ENCODE peak calls at places on chromosomes 1 and 21, in four cellular contexts. Q is cardiac muscle cell, W is uterus, F is epithelial cell of esophagus. U is an unnamed sample.

GRCh38 chr1:41420877-41421276 is 59.6 kb downstream of the FOXO6 start:
- DNase-seq in W (no peak), Q (no peak), F (no peak), U (no peak)

GRCh38 chr1:169312084-169312954 is 55.3 kb downstream of the NME7 start:
- DNase-seq in W (no peak), F (peak), Q (no peak), U (peak)

GRCh38 chr1:225447649-225448048 is 19.8 kb upstream of the LBR start:
- DNase-seq in W (peak), F (no peak), Q (no peak), U (no peak)

GRCh38 chr1:202203238-202204039 is 9.8 kb downstream of the LGR6 start:
- DNase-seq in Q (no peak), W (no peak), F (no peak), U (no peak)

GRCh38 chr1:107821340-107821739 is 143.6 kb downstream of the VAV3 start:
- DNase-seq in F (peak), Q (no peak), W (no peak), U (no peak)

GRCh38 chr1:153028771-153029170 is 2.2 kb upstream of the SPRR1B start:
- DNase-seq in W (no peak), Q (no peak), F (no peak), U (no peak)

GRCh38 chr1:60615661-60616060 is 466.7 kb upstream of the NFIA start:
- DNase-seq in W (no peak), Q (no peak), F (no peak), U (no peak)

GRCh38 chr1:201022178-201022823 is 1.2 kb downstream of the KIF21B start:
- DNase-seq in Q (no peak), F (no peak), W (no peak), U (no peak)

GRCh38 chr21:45975017-45975595 is 6.5 kb upstream of the COL6A1 start:
- DNase-seq in W (peak), F (no peak), Q (no peak), U (no peak)

GRCh38 chr1:176694713-176695112 is 231.7 kb downstream of the PAPPA2 start:
- DNase-seq in F (no peak), W (no peak), Q (peak), U (no peak)

GRCh38 chr1:83742446-83742845 is 256.5 kb downstream of the TTLL7 start:
- DNase-seq in W (no peak), Q (no peak), F (no peak), U (peak)

GRCh38 chr1:40781614-40781971 is 2.0 kb upstream of the KCNQ4 start:
- DNase-seq in Q (no peak), W (no peak), F (no peak), U (no peak)

GRCh38 chr1:162193815-162194214 is 124.3 kb downstream of the NOS1AP start:
- DNase-seq in F (no peak), W (no peak), Q (no peak), U (no peak)

GRCh38 chr1:21217812-21218596 is 41.3 kb upstream of the EIF4G3 start:
- DNase-seq in Q (peak), W (no peak), F (peak), U (no peak)

GRCh38 chr1:16204634-16205332 is 7.7 kb downstream of the ARHGEF19 start:
- DNase-seq in F (peak), Q (peak), W (peak), U (no peak)

GRCh38 chr21:45250914-45251634 is 36.6 kb downstream of the POFUT2 start:
- DNase-seq in Q (no peak), F (no peak), W (no peak), U (no peak)

GRCh38 chr1:180503274-180503862 is 991 bp upstream of the ACBD6 start:
- DNase-seq in F (peak), W (no peak), Q (no peak), U (no peak)

GRCh38 chr1:198167436-198167934 is 10.7 kb downstream of the NEK7 start:
- DNase-seq in F (peak), Q (peak), W (no peak), U (no peak)

GRCh38 chr1:208741296-208741695 is 497.1 kb upstream of the PLXNA2 start:
- DNase-seq in F (no peak), W (no peak), Q (no peak), U (no peak)

DNA sequence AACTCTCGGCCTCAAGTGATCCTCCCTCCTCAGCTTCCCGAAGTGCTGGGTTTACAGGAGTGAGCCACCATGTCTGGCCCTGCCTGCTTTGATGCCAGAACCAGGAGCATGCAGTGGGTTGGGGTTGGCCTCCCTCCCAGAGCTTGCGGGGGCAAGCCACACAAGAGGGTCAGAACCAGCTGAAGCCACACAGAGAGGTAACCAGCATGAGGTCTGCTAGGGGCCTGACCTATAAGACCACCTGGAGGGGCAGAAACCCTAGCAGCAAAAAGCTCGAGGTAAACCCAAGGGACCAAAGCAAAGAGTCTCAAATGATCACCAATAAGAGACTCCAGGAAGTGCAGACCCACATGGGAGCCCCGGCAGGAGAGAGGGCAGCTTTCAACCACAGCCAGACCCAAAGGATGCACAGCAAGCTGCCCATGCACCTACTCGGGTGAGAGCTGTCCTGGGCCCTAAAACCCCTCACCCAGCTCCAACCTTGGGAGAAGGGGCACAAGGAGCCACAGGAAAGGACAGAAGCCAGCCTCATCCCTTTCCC is 81.2 kb downstream of the TOMM20 start:
- DNase-seq in Q (no peak), W (no peak), F (no peak), U (no peak)
- H3K4me3 ChIP-seq in Q (no peak), W (no peak), F (no peak), U (no peak)

DNA sequence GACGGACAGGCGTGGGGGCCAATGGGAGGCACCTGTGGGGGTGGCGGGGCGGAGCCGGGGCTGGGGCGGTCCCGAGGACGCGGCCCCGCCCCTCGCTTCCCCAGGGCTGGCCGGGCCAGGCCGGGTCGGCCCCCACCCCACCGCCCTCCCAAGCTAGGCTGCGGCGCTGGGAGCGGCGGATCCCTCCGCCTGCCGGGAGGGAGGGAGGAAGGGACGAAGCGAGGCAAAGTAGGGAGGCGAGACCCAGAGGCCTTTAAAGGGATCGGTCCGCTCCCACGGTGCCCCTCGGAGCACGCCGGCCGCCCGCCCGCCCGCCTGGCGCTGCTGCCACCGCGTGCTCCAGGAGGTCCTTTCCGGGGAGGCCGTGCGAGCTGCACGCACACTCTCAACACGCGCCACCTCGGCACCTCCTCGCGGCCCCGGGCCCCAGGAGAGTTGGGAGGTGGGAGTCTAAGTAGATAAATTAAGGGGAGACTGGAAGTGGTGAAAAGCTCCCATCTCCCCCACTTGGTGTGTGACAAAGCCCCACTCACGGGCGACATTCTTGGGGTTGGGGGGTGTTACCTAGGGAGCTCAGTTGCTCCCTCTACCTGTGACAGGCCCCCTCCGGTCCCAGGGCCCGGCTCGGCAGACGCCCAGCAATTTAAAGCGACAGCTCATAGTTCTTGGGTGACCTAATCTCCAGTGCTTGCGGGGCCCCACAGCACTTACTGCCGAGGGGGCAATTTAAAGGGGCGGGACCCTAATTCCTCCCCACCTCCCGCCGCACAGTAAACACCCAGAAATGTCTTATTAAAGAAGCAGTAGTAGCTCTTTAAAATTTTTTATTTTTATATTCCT is 492 bp upstream of the MEF2D start:
- DNase-seq in Q (peak), F (peak), W (peak), U (peak)
- TF ChIP-seq CTCF in Q (peak), F (peak), W (peak), U (peak)

DNA sequence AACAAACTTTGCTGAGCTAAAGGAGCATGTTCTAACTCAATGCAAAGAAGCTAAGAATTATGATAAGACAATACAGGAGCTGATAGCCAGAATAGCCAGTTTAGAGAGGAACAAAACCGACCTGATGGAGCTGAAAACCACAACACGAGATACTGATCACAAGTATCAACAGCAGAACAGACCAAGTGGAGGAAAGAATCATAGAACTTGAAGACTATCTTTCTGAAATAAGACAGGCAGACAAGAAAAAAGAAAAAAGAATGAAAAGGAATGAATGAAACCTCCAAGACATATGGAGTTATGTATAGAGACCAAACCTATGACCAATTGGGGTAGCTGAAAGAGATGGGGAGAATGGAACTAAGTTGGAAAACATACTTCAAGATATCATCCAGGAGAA is 20.6 kb downstream of the CD84 start:
- DNase-seq in F (no peak), Q (no peak), W (no peak), U (no peak)
- H3K4me3 ChIP-seq in F (no peak), Q (no peak), W (no peak), U (no peak)

GRCh38 chr1:42926235-42926869 is 32.3 kb downstream of the SLC2A1 start:
- DNase-seq in W (no peak), Q (no peak), F (no peak), U (no peak)

GRCh38 chr1:42925132-42925769 is 33.4 kb downstream of the SLC2A1 start:
- DNase-seq in W (no peak), Q (no peak), F (peak), U (no peak)

GRCh38 chr1:42923367-42924248 is 35.1 kb downstream of the SLC2A1 start:
- DNase-seq in Q (no peak), W (no peak), F (no peak), U (no peak)

GRCh38 chr1:42922687-42923366 is 35.8 kb downstream of the SLC2A1 start:
- DNase-seq in F (peak), W (no peak), Q (peak), U (no peak)

GRCh38 chr1:42924249-42925131 is 34.2 kb downstream of the SLC2A1 start:
- DNase-seq in F (peak), W (peak), Q (peak), U (peak)
- TF ChIP-seq CTCF in F (peak), W (peak), Q (no peak), U (peak)

DNA sequence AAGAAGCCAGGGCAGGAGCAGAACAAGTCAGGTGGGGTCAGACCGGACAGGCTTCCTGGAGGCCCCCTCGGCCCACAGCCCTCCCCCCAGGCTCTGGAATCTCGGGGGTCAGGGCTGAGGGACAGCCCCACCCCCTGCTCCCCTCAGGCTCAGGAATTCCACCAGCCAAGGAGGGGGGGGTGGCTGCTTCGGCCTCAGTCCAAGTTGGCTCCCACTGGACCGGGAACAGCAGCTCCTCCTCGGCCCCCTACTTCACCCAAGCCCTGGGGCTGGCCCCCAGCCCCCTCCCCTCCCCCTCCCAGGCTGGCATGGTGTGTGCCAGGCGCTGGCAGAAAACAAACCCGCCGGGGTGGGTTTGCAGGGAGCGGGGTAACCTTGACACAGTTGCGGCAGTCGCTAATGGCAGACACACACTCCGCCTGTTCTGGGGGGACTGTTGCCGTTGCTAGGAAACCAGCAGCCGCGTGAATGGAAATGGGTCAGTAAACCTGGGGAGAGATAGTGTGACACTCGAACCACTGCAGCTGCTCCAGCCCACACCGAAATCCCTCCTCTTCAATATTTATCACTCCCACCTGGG is 32.4 kb downstream of the AHDC1 start:
- DNase-seq in Q (no peak), F (no peak), W (peak), U (no peak)
- H3K4me3 ChIP-seq in Q (peak), F (no peak), W (peak), U (peak)

GRCh38 chr1:210412240-210412639 is 83.5 kb downstream of the HHAT start:
- DNase-seq in W (no peak), F (no peak), Q (no peak), U (no peak)
- TF ChIP-seq CTCF in W (no peak), F (no peak), Q (no peak), U (no peak)

DNA sequence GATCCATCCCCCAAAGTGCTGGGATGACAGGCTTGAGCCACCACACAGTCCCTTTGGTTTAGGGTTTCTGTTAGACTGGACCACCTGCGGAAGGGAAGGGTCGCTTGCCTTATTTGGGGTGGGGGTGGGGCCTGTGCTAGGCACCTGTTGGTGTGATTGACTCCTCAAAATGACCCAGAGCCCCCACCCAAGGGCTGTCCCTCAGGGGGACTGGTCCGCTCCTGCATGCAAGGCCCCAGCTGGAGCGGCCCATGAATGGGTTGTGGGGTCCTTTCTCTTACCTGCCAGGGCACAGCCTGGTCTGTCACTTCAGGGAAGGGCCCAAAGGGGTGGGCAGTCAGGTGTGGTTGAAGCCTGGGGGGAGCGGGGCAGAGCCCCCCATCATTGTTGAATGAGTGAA is 1.8 kb upstream of the CSTB start:
- DNase-seq in F (no peak), W (no peak), Q (no peak), U (no peak)
- H3K4me3 ChIP-seq in F (no peak), W (no peak), Q (no peak), U (no peak)

DNA sequence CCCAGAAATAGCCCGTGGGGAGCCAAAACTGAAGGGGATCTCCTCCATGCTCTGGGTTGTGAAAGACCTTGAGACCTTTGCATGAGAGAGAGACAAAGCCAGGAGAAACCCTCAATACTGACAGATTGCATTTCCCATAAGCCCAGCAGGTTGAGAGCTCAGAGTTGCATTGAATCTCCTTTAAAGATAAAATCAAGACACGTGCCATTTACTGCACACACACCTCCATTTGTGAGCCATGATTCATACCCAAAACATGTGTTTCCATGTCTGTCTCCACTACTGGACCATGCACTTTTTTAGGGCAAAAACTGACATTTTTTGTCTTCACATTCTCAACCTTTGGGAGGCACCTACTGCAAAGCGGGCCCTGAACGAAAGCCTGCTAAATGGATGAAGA is 144.0 kb upstream of the NRIP1 start:
- DNase-seq in Q (no peak), W (no peak), F (peak), U (no peak)
- TF ChIP-seq CTCF in Q (no peak), W (no peak), F (no peak), U (no peak)

DNA sequence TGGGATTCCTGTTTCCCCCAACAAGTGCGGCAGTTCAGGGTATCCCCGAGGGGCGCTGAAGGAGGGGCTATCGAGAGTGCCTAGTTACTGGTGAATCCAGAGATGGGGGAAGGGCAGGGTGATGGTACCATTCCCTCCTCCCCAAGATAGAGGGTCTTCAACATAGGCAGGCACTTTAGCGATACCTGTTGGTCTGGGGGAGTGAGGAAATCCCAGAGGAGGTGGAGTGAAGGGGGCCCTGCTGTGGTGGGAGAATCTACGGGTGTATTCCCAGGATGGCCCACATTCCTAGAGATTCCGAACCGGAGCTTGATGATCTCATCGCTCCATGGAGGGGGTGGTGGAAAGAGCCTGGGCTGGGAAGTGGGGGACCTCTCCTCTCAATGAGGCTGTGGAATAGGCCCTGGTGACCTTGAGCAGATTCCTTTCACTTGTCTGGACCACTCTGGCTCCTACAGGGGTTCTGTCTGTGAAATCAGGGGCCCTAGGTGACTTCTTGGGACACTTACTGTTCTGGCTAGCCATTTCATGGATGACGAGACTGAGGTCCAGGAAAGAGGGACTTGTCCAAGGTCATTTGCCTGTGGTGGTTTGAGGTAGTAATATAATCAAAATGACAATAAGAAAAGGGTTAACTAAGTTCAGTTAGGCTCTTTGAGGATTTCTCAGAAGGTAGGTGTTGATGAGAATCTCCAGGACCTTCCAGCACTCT is 52.7 kb upstream of the SYNC start:
- DNase-seq in Q (no peak), W (no peak), F (no peak), U (no peak)
- H3K4me3 ChIP-seq in Q (peak), W (peak), F (peak), U (peak)